ENCODE peak calls at places on chromosomes 13 and 19, in seven cellular contexts. A is GM23248; C is T-cell; Q is stimulated activated CD8-positive, alpha-beta memory T cell treated with anti-CD3 and anti-CD28 coated beads, Interleukin-15, amount 100 ng/mL, for 4 hours; M is IMR-90; Y is NCI-H748 treated with DMSO at 0.1 percent for 48 hours; P is RPMI7951. K is an unnamed sample.

GRCh38 chr19:50968709-50969412 is 530 bp downstream of the KLK6 start:
- DNase-seq in A (no peak), Q (no peak), P (no peak), C (no peak), M (no peak), Y (no peak), K (no peak)

GRCh38 chr13:77386880-77387606 is 60.1 kb upstream of the MYCBP2 start:
- DNase-seq in P (peak), Q (no peak), M (peak), A (peak), Y (no peak), C (no peak), K (peak)

GRCh38 chr13:112943309-112944125 is 25.5 kb upstream of the MCF2L start:
- DNase-seq in C (peak), Y (no peak), A (peak), Q (no peak), M (peak), P (peak), K (no peak)

GRCh38 chr13:87355451-87355850 is 315.7 kb upstream of the SLITRK5 start:
- DNase-seq in Y (no peak), A (peak), M (no peak), C (no peak), Q (no peak), P (no peak), K (no peak)

GRCh38 chr19:40322271-40322610 is 26.0 kb downstream of the C19orf47 start:
- DNase-seq in A (peak), Q (no peak), C (no peak), Y (no peak), P (peak), M (no peak), K (no peak)

GRCh38 chr19:43466793-43467192 is 1.4 kb upstream of the LYPD3 start:
- DNase-seq in P (no peak), M (no peak), C (no peak), A (no peak), Q (no peak), Y (no peak), K (no peak)

GRCh38 chr13:23159587-23160240 is 21.1 kb upstream of the SGCG start:
- DNase-seq in A (peak), Y (no peak), P (no peak), C (no peak), Q (no peak), M (no peak), K (no peak)

GRCh38 chr19:30328096-30328495 is 44.1 kb upstream of the ZNF536 start:
- DNase-seq in P (no peak), A (no peak), Q (no peak), C (no peak), Y (no peak), M (no peak), K (no peak)

GRCh38 chr19:39936020-39936419 is 1.6 kb upstream of the FCGBP start:
- DNase-seq in Q (no peak), P (no peak), A (no peak), M (no peak), C (no peak), Y (no peak), K (no peak)

GRCh38 chr13:96449920-96450319 is 360.0 kb downstream of the HS6ST3 start:
- DNase-seq in P (no peak), A (no peak), C (no peak), M (no peak), Y (no peak), Q (no peak), K (no peak)

GRCh38 chr19:46913852-46914430 is 53.1 kb downstream of the ARHGAP35 start:
- DNase-seq in C (no peak), P (peak), A (peak), M (peak), Q (no peak), Y (no peak), K (no peak)

GRCh38 chr13:113231306-113232207 is 22.1 kb downstream of the CUL4A start:
- DNase-seq in C (no peak), P (no peak), M (no peak), A (no peak), Q (peak), Y (no peak), K (no peak)

GRCh38 chr13:39786091-39786490 is 130.6 kb downstream of the COG6 start:
- DNase-seq in Q (no peak), C (no peak), M (no peak), A (no peak), Y (no peak), P (no peak), K (no peak)

GRCh38 chr19:34155686-34156085 is 16.6 kb upstream of the LSM14A start:
- DNase-seq in A (peak), Y (no peak), P (no peak), C (no peak), Q (no peak), M (peak), K (no peak)

GRCh38 chr13:24097064-24097463 is 63.5 kb upstream of the SPATA13 start:
- DNase-seq in C (no peak), M (peak), Y (no peak), P (peak), A (peak), Q (peak), K (no peak)

GRCh38 chr19:6801397-6802086 is 29.0 kb downstream of the VAV1 start:
- DNase-seq in Y (no peak), A (peak), P (no peak), C (peak), Q (peak), M (no peak), K (no peak)

GRCh38 chr19:55679343-55680257 is 4.6 kb downstream of the EPN1 start:
- DNase-seq in P (no peak), Q (no peak), C (no peak), A (peak), Y (no peak), M (peak), K (no peak)

GRCh38 chr13:112761701-112762689 is 72.2 kb downstream of the ATP11A start:
- DNase-seq in A (no peak), Q (no peak), C (no peak), P (no peak), M (peak), Y (no peak), K (no peak)

GRCh38 chr19:53328967-53329366 is 4.6 kb upstream of the ZNF845 start:
- DNase-seq in C (peak), M (peak), A (peak), Y (no peak), Q (no peak), P (peak), K (no peak)

GRCh38 chr19:50500753-50501151 is 10.2 kb downstream of the JOSD2 start:
- DNase-seq in A (no peak), P (no peak), C (no peak), Q (no peak), Y (no peak), M (no peak), K (no peak)

GRCh38 chr13:51919531-51919930 is 57.8 kb downstream of the CCDC70 start:
- DNase-seq in A (no peak), Y (peak), M (no peak), P (no peak), C (no peak), Q (no peak), K (no peak)

GRCh38 chr19:19107663-19108062 is 30.6 kb downstream of the TMEM161A start:
- DNase-seq in A (no peak), Q (no peak), P (no peak), M (no peak), C (no peak), Y (no peak), K (no peak)

GRCh38 chr13:110251227-110251791 is 55.6 kb downstream of the COL4A1 start:
- DNase-seq in C (no peak), M (no peak), Q (no peak), P (no peak), A (no peak), Y (no peak), K (no peak)

GRCh38 chr13:51502206-51502651 is 49.4 kb upstream of the INTS6 start:
- DNase-seq in C (no peak), A (peak), P (no peak), M (peak), Q (no peak), Y (no peak), K (no peak)

GRCh38 chr19:46717034-46717715 is at the start of gene PRKD2:
- DNase-seq in P (peak), M (peak), Y (peak), Q (peak), A (peak), C (peak), K (peak)

GRCh38 chr19:18865973-18866799 is 29.8 kb downstream of the CERS1 start:
- DNase-seq in C (peak), Y (no peak), M (peak), P (no peak), A (peak), Q (no peak), K (no peak)

GRCh38 chr13:75458696-75459422 is 23.1 kb downstream of the TBC1D4 start:
- DNase-seq in A (no peak), Q (no peak), M (no peak), P (no peak), C (no peak), Y (no peak), K (no peak)

GRCh38 chr19:6593651-6594416 is 2.9 kb upstream of the CD70 start:
- DNase-seq in M (no peak), Q (no peak), P (no peak), Y (no peak), C (no peak), A (peak), K (no peak)

GRCh38 chr19:6065685-6066365 is 44.5 kb downstream of the RFX2 start:
- DNase-seq in M (peak), P (peak), A (peak), Q (peak), C (peak), Y (peak), K (no peak)

GRCh38 chr13:59680429-59681024 is 483.2 kb downstream of the DIAPH3 start:
- DNase-seq in A (peak), P (peak), Q (no peak), C (no peak), M (peak), Y (peak), K (no peak)

GRCh38 chr13:95267662-95268369 is 33.4 kb downstream of the ABCC4 start:
- DNase-seq in A (peak), P (peak), M (peak), C (no peak), Q (no peak), Y (no peak), K (no peak)

GRCh38 chr13:78238911-78239310 is 320.3 kb upstream of the EDNRB start:
- DNase-seq in C (no peak), Y (no peak), M (no peak), A (no peak), P (no peak), Q (no peak), K (no peak)

GRCh38 chr13:99941086-99941485 is 30.5 kb downstream of the ZIC5 start:
- DNase-seq in M (no peak), C (no peak), Y (peak), P (no peak), A (no peak), Q (no peak), K (no peak)

GRCh38 chr19:42198676-42199439 is 18.6 kb downstream of the DEDD2 start:
- DNase-seq in A (no peak), Y (no peak), M (no peak), C (peak), P (no peak), Q (peak), K (no peak)

GRCh38 chr19:10587022-10587838 is at the start of gene AP1M2:
- DNase-seq in P (no peak), C (no peak), Y (peak), Q (no peak), M (no peak), A (no peak), K (no peak)

GRCh38 chr19:6660930-6661329 is 9.0 kb downstream of the TNFSF14 start:
- DNase-seq in Y (no peak), A (no peak), P (no peak), C (no peak), M (no peak), Q (no peak), K (no peak)

GRCh38 chr13:55160911-55161310 is 1979.8 kb upstream of the PRR20A start:
- DNase-seq in C (no peak), M (no peak), A (no peak), Q (no peak), Y (peak), P (no peak), K (no peak)

GRCh38 chr13:106440846-106441245 is 94.6 kb downstream of the EFNB2 start:
- DNase-seq in Y (no peak), Q (no peak), A (no peak), P (no peak), M (no peak), C (no peak), K (no peak)

GRCh38 chr13:44276061-44276460 is 97.6 kb upstream of the SERP2 start:
- DNase-seq in A (no peak), P (no peak), Q (no peak), C (no peak), Y (no peak), M (no peak), K (no peak)

K was measured in GOT3.